ENCODE peak calls at places on chromosomes 3 and 15, in nine cellular contexts. F, Y, J, X, V, I, K, B and L are unnamed samples.

GRCh38 chr15:74364936-74365618 is 2.4 kb downstream of the CYP11A1 start:
- DNase-seq in F (no peak), Y (no peak), J (no peak), X (no peak), V (no peak), I (no peak), K (no peak), B (no peak), L (no peak)

GRCh38 chr3:188439080-188439479 is 285.1 kb downstream of the LPP start:
- DNase-seq in F (no peak), Y (no peak), J (no peak), X (no peak), V (peak; percentile 35), I (no peak), K (no peak), B (no peak), L (no peak)

GRCh38 chr3:143784446-143784845 is 63.8 kb downstream of the SLC9A9 start:
- DNase-seq in F (no peak), Y (no peak), J (no peak), X (no peak), V (no peak), I (no peak), K (no peak), B (peak; percentile 31), L (no peak)

GRCh38 chr15:37824717-37825382 is 109.6 kb upstream of the TMCO5A start:
- DNase-seq in F (peak; percentile 90), Y (peak; percentile 97), J (no peak), X (no peak), V (no peak), I (peak; percentile 96), K (no peak), B (peak; percentile 80), L (peak; percentile 87)

GRCh38 chr3:193768069-193768391 is 175.0 kb downstream of the OPA1 start:
- DNase-seq in F (peak; percentile 52), Y (peak; percentile 24), J (no peak), X (no peak), V (no peak), I (peak; percentile 74), K (no peak), B (peak; percentile 52), L (peak; percentile 58)

GRCh38 chr3:37071921-37072320 is 78.6 kb downstream of the MLH1 start:
- DNase-seq in F (peak; percentile 38), Y (no peak), J (no peak), X (no peak), V (no peak), I (no peak), K (no peak), B (no peak), L (no peak)

GRCh38 chr3:135853981-135854380 is 111.5 kb upstream of the PPP2R3A start:
- DNase-seq in F (no peak), Y (no peak), J (no peak), X (no peak), V (no peak), I (peak; percentile 55), K (no peak), B (no peak), L (no peak)

GRCh38 chr3:136734382-136735070 is 17.7 kb downstream of the STAG1 start:
- DNase-seq in F (no peak), Y (no peak), J (no peak), X (no peak), V (no peak), I (no peak), K (no peak), B (no peak), L (no peak)

GRCh38 chr3:133058243-133058642 is 20.1 kb downstream of the TMEM108 start:
- DNase-seq in F (no peak), Y (no peak), J (no peak), X (no peak), V (no peak), I (no peak), K (no peak), B (no peak), L (no peak)

GRCh38 chr3:55608266-55608937 is 121.3 kb upstream of the WNT5A start:
- DNase-seq in F (no peak), Y (no peak), J (no peak), X (no peak), V (no peak), I (no peak), K (no peak), B (no peak), L (no peak)

GRCh38 chr3:182136008-182136910 is 424.5 kb downstream of the SOX2 start:
- DNase-seq in F (no peak), Y (no peak), J (no peak), X (no peak), V (no peak), I (no peak), K (no peak), B (no peak), L (no peak)

DNA sequence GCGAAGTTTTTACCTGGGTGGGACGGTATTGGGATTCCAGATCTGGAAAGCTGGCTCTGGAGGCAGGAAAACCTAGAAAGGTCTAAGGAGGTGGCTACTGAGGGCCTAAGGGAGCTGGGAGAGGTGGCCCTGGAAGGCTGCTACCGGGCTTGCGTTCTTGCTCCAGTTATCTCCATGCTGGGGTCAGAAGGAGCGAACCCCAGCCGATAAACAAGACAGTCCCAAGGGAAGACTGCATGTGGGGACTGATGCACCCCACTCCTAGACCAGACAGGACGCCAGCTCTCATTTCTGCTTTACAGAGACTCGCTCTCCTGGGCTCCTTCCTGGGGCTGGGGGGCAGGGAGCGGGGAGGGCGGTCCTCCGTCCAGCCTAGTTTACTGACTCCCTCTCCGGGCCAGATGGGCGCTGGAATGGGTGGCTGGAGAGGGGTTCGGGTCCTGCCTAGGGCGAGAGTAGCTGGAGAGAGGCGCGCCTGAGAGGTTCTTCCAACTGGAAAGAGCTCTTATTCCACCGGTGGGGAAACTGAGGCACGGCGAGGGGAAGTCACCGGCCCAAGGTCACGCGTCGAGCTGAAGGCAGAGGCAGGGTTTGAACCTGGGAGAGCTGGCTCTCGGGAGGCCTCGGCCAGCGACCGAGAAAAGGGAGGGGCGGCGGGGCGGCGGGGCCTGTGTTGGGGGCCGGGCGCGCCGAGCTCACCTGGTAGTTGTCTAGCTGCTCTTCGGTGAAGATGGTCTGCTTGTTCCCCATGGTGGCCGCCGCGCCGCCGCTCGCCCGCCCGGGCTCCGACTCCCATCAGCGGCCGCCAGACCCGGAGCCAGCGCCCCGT is 565 bp downstream of the CIB2 start:
- DNase-seq in F (no peak), Y (no peak), J (no peak), X (no peak), V (peak; percentile 42), I (no peak), K (no peak), B (no peak), L (no peak)
- H3K4me3 ChIP-seq in F (peak overlapping the region; percentile 53), Y (peak overlapping the region; percentile 68), J (peak overlapping the region; percentile 56), X (no peak overlapping the region), V (no peak overlapping the region), I (peak overlapping the region; percentile 73), K (no peak overlapping the region), B (peak overlapping the region; percentile 63), L (peak overlapping the region; percentile 68)

GRCh38 chr3:131193671-131194291 is 167.1 kb downstream of the NEK11 start:
- DNase-seq in F (no peak), Y (no peak), J (no peak), X (no peak), V (no peak), I (peak; percentile 53), K (no peak), B (no peak), L (no peak)
- H3K4me3 ChIP-seq in F (no peak overlapping the region), Y (no peak overlapping the region), J (no peak overlapping the region), X (no peak overlapping the region), V (no peak overlapping the region), I (no peak overlapping the region), K (no peak overlapping the region), B (no peak overlapping the region), L (no peak overlapping the region)

GRCh38 chr3:30084304-30084703 is 522.1 kb upstream of the TGFBR2 start:
- DNase-seq in F (no peak), Y (no peak), J (no peak), X (no peak), V (no peak), I (no peak), K (no peak), B (no peak), L (no peak)

GRCh38 chr3:30082652-30083051 is 523.7 kb upstream of the TGFBR2 start:
- DNase-seq in F (no peak), Y (no peak), J (no peak), X (no peak), V (no peak), I (no peak), K (no peak), B (no peak), L (no peak)

GRCh38 chr3:30084971-30085403 is 521.4 kb upstream of the TGFBR2 start:
- DNase-seq in F (peak; percentile 10), Y (no peak), J (no peak), X (no peak), V (no peak), I (no peak), K (no peak), B (no peak), L (no peak)

GRCh38 chr3:30083315-30083714 is 523.1 kb upstream of the TGFBR2 start:
- DNase-seq in F (no peak), Y (no peak), J (no peak), X (no peak), V (no peak), I (no peak), K (no peak), B (no peak), L (no peak)

DNA sequence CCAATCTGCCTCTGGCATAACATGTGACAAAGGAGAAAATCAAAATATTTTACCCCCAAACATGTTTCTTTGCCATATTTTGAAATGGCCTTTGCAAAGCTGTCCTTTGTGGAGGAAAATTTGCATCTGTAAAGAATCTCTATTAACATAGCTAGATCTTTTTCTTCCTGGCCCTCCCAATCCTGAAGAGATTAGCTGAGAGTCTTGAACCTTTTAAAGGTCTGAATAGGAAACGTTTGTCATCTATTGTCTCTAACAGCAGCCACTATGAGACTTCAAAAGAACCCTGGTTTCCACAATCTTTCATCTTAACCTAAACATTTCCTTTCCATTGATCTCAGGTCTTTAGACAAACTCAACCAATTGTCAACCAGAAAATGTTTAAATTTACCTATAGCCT is 520.9 kb upstream of the TGFBR2 start:
- DNase-seq in F (no peak), Y (no peak), J (no peak), X (no peak), V (no peak), I (no peak), K (no peak), B (no peak), L (no peak)
- H3K4me3 ChIP-seq in F (no peak overlapping the region), Y (no peak overlapping the region), J (no peak overlapping the region), X (no peak overlapping the region), V (no peak overlapping the region), I (no peak overlapping the region), K (no peak overlapping the region), B (no peak overlapping the region), L (no peak overlapping the region)

GRCh38 chr3:32577621-32578556 is 7.2 kb upstream of the DYNC1LI1 start:
- DNase-seq in F (peak; percentile 73), Y (no peak), J (no peak), X (no peak), V (no peak), I (peak; percentile 65), K (no peak), B (no peak), L (no peak)

GRCh38 chr3:32575451-32575850 is 4.8 kb upstream of the DYNC1LI1 start:
- DNase-seq in F (no peak), Y (peak; percentile 16), J (no peak), X (no peak), V (no peak), I (peak; percentile 67), K (no peak), B (no peak), L (no peak)

DNA sequence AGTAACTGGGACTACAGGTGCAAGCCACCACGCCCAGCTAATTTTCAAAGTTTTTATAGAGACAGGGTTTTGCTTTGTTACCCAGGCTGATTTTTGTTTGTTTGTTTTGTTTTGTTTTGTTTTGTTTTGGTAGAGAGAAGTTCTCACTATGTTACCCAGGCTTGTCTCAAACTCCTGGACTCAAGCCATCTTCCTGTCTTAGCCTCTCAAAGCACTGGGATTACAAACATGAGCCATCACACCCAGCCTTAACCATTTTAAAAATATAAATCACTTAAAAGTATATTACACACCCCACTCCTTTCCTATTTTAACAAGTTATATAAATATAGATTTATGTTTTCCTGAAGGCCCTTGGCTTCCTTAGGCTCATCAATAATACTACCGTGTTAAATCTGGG is 6.5 kb upstream of the DYNC1LI1 start:
- DNase-seq in F (peak; percentile 49), Y (no peak), J (no peak), X (no peak), V (no peak), I (no peak), K (no peak), B (no peak), L (no peak)
- H3K4me3 ChIP-seq in F (no peak overlapping the region), Y (no peak overlapping the region), J (no peak overlapping the region), X (no peak overlapping the region), V (no peak overlapping the region), I (peak overlapping the region; percentile 64), K (no peak overlapping the region), B (no peak overlapping the region), L (no peak overlapping the region)